ENCODE peak calls at places on chromosomes 2 and 18, in four cellular contexts. T is breast epithelium, R is K562, N is ovary. P is an unnamed sample.

GRCh38 chr2:203720011-203720410 is 13.6 kb downstream of the CD28 start:
- DNase-seq in T (no peak), R (no peak), N (no peak), P (no peak)

GRCh38 chr2:69386376-69386775 is 651 bp downstream of the GFPT1 start:
- DNase-seq in T (no peak), R (no peak), N (no peak), P (peak; percentile 67)

GRCh38 chr2:8546319-8547283 is 135.3 kb upstream of the ID2 start:
- DNase-seq in R (no peak), N (no peak), T (no peak), P (no peak)

GRCh38 chr2:186486651-186487647 is 889 bp downstream of the ZC3H15 start:
- DNase-seq in T (no peak), R (no peak), N (no peak), P (peak; percentile 76)

GRCh38 chr2:71067567-71068217 is 756 bp upstream of the NAGK start:
- DNase-seq in R (no peak), N (peak; percentile 46), T (no peak), P (peak; percentile 58)

GRCh38 chr2:213229814-213230213 is 54.5 kb upstream of the SPAG16 start:
- DNase-seq in R (no peak), T (no peak), N (no peak), P (no peak)

GRCh38 chr2:66957198-66957597 is 439.9 kb upstream of the ETAA1 start:
- DNase-seq in N (no peak), T (no peak), R (no peak), P (no peak)

GRCh38 chr2:2826209-2826551 is 495.1 kb upstream of the MYT1L start:
- DNase-seq in N (no peak), R (no peak), T (no peak), P (no peak)

GRCh38 chr2:37599688-37600525 is 71.5 kb downstream of the CDC42EP3 start:
- DNase-seq in R (no peak), T (no peak), N (no peak), P (no peak)

GRCh38 chr2:240983361-240983995 is 14.9 kb upstream of the SNED1 start:
- DNase-seq in N (peak; percentile 46), T (no peak), R (peak; percentile 54), P (peak; percentile 41)

GRCh38 chr2:168311265-168311925 is 64.0 kb upstream of the STK39 start:
- DNase-seq in T (no peak), N (peak; percentile 25), R (no peak), P (no peak)

GRCh38 chr2:227161947-227162346 is 2.1 kb downstream of the COL4A4 start:
- DNase-seq in N (no peak), R (no peak), T (no peak), P (no peak)

GRCh38 chr2:1997976-1998375 is 253.7 kb upstream of the PXDN start:
- DNase-seq in R (no peak), T (no peak), N (no peak), P (no peak)

GRCh38 chr2:44787663-44788062 is 153.8 kb upstream of the SIX3 start:
- DNase-seq in R (no peak), N (no peak), T (no peak), P (no peak)

GRCh38 chr18:36419188-36419912 is 121.8 kb downstream of the FHOD3 start:
- DNase-seq in N (peak; percentile 43), T (no peak), R (no peak), P (no peak)
- TF ChIP-seq POLR2A in N (no peak), T (no peak), R (no peak), P (no peak)

GRCh38 chr18:21112543-21113105 is 1.0 kb upstream of the ROCK1 start:
- DNase-seq in R (no peak), N (no peak), T (no peak), P (peak; percentile 52)

GRCh38 chr18:21109936-21110666 is 1.5 kb downstream of the ROCK1 start:
- DNase-seq in R (no peak), N (no peak), T (no peak), P (no peak)

GRCh38 chr18:21110667-21111350 is 804 bp downstream of the ROCK1 start:
- DNase-seq in R (no peak), T (no peak), N (no peak), P (peak; percentile 73)

GRCh38 chr18:21111351-21112139 is at the start of gene ROCK1:
- DNase-seq in R (peak; percentile 98), N (peak; percentile 100), T (peak; percentile 96), P (peak; percentile 97)

DNA sequence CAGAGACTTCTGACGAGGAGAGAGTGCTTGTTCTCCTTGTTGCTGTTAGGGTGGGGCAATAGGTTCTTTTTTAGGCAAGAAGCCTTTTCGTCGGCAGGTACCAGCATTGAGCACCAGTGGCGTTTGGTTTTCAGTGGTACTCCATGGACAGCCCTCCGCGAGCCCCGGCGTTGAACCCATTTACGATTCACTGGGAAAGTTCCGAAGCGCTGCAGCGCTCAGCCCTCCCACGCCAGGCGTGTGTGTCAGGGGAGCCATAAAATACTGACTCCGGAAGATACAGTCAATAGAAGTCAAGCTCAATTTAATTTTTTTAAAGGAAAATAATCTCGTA is 494 bp upstream of the ROCK1 start:
- DNase-seq in R (no peak), N (no peak), T (no peak), P (no peak)
- TF ChIP-seq POLR2A in R (no peak), N (no peak), T (no peak), P (peak; percentile 71)

DNA sequence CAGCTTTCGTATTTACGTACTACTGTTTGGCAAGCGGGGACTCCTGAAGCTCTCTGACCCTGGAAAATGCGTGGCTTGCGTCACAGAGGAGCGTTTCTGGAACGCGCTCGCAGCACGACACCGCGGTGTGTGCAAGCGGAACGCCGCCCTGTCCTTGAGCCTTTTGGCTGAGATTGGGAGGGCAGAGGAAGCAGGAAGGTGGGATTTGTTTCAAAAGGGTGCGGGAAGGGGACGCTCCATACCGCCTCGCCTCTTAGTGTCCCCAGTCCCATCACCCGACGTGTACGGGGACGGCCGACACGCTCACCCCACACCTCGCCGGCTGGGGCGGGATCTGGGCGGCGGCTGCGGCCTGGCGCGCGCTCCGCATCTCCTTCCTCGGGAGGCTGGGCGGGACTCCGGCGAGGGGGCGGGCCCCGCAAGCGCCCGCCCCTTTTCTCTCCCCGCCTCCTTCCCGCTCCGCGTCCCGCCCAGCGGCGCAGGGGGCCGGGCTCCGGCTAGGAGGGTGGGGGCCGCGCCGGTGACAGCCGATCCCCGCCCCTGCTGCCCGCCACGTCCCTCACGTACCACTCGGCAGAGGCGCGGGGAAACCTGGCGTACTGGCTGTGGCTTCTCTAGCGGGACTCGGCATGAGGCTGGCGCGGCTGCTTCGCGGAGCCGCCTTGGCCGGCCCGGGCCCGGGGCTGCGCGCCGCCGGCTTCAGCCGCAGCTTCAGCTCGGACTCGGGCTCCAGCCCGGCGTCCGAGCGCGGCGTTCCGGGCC is at the start of gene PDK1:
- DNase-seq in N (peak; percentile 91), T (peak; percentile 78), R (peak; percentile 97), P (peak; percentile 92)
- TF ChIP-seq POLR2A in N (peak; percentile 81), T (peak; percentile 63), R (peak; percentile 96), P (peak; percentile 94)

DNA sequence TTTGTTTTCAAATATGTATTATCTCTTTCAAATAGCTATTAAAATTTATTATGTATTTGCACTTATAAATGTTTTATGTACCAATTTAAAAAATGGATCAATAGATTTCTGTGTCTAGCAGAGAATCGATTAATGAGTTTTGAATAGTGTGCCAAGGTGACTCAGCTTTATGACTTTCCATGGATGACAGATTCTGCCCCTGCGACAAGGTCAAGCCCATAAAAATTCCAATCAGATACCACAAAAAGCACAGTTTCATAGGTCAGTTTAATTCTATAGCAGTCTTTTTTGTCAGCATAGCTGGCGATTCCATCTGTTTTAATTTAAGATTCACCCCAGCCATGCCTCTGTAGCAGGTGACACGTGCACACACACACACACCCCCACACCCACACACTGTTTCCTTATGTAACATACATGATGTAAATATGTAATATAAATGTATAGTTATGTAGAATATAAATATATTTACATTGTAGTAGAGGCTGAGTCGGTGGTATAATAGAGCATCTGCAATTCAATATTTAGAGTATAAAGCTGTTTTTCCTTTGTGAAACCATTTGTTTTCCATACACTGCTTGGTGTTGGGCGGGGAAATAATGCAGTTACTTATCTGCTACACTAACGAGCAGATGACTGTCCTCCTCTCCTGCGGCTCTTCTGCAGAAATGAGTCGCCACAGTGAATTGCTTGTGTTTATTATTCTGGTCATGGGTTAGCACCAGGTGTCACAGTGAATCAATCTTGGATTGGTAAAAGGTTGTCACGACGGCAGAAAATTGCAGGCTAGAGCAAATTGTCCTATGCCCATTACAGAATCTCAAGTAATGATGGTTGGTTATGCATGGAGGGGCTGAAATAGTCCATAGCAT is 29.1 kb downstream of the RAB31 start:
- DNase-seq in N (no peak), T (no peak), R (no peak), P (peak; percentile 52)
- TF ChIP-seq POLR2A in N (no peak), T (no peak), R (no peak), P (no peak)

GRCh38 chr2:85414761-85415498 is 3.6 kb upstream of the SH2D6 start:
- DNase-seq in N (no peak), R (peak; percentile 43), T (no peak), P (peak; percentile 34)

GRCh38 chr2:85409719-85410583 is at the start of gene CAPG:
- DNase-seq in N (no peak), R (peak; percentile 78), T (peak; percentile 68), P (peak; percentile 50)

GRCh38 chr2:85411405-85411748 is 1.2 kb upstream of the CAPG start:
- DNase-seq in R (no peak), N (no peak), T (no peak), P (no peak)

GRCh38 chr2:85410584-85411404 is 628 bp upstream of the CAPG start:
- DNase-seq in R (no peak), T (no peak), N (no peak), P (no peak)

GRCh38 chr2:85413592-85414421 is 3.6 kb upstream of the CAPG start:
- DNase-seq in N (no peak), R (peak; percentile 89), T (no peak), P (peak; percentile 31)
- TF ChIP-seq POLR2A in N (no peak), R (peak; percentile 62), T (peak; percentile 58), P (no peak)

GRCh38 chr18:48975817-48976649 is 25.3 kb upstream of the SMAD7 start:
- DNase-seq in R (peak; percentile 94), N (peak; percentile 74), T (no peak), P (no peak)

GRCh38 chr18:48974304-48975220 is 23.8 kb upstream of the SMAD7 start:
- DNase-seq in N (no peak), R (no peak), T (no peak), P (no peak)

GRCh38 chr18:48973731-48974130 is 23.0 kb upstream of the SMAD7 start:
- DNase-seq in N (no peak), T (no peak), R (no peak), P (no peak)

GRCh38 chr18:48977914-48978313 is 27.1 kb upstream of the SMAD7 start:
- DNase-seq in R (no peak), T (no peak), N (no peak), P (no peak)

DNA sequence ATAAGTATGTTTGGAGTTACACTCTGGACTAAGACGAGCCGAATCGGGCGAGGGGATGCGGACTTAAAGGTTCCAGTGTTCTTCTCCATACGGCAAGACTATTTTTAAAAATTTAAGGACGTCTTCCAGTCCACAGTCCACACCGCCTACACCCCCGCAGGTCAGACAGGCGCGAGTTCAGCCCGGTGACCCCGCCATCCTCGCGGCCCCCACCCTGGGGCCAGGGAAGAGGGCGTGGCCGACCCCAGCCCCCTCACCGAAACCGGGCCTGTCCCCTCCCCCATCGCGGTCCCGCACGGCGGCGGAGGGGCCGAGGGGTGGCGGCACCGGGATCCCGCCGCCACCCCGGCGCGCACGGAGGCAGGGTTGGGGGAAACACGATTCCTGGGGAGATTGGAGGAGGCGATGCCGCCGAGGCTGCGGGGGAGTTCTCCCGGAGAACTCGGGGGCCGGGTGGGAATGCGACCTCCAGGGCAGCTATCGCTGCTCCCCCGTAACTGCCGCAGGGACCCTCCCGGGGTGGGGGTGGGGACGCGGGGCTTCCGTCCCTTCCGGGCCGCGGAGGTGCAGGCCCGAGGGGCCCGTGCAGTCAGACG is 24.6 kb upstream of the SMAD7 start:
- DNase-seq in R (peak; percentile 59), T (no peak), N (peak; percentile 54), P (no peak)
- TF ChIP-seq POLR2A in R (no peak), T (no peak), N (no peak), P (no peak)

GRCh38 chr18:24014062-24014985 is at the start of gene TTC39C:
- DNase-seq in R (peak; percentile 69), N (peak; percentile 75), T (peak; percentile 46), P (peak; percentile 49)
- TF ChIP-seq POLR2A in R (no peak), N (peak; percentile 20), T (no peak), P (no peak)